ENCODE peak calls at places on chromosomes 16 and 17, in nine cellular contexts. L is neural crest cell, F is fibroblast of pulmonary artery, S is left ventricle myocardium inferior, V is lung, T is cardiac fibroblast, U is suprapubic skin, C is RWPE1, G is H9. W is an unnamed sample.

GRCh38 chr17:77317091-77317519 is 176.3 kb downstream of the SEC14L1 start:
- DNase-seq in L (no peak), F (no peak), S (no peak), V (no peak), T (no peak), U (no peak), C (no peak), G (no peak), W (no peak)

GRCh38 chr16:3074860-3075545 is 9.6 kb downstream of the IL32 start:
- DNase-seq in L (no peak), F (no peak), S (no peak), V (no peak), T (no peak), U (no peak), C (no peak), G (no peak), W (peak; percentile 65)

GRCh38 chr17:8314797-8315739 is 5.0 kb downstream of the ARHGEF15 start:
- DNase-seq in L (no peak), F (no peak), S (no peak), V (no peak), T (no peak), U (no peak), C (no peak), G (no peak), W (no peak)

GRCh38 chr17:74268052-74268451 is 6.0 kb upstream of the DNAI2 start:
- DNase-seq in L (no peak), F (no peak), S (no peak), V (peak; percentile 63), T (no peak), U (no peak), C (no peak), G (no peak), W (no peak)

GRCh38 chr16:84497418-84497817 is 7.0 kb downstream of the MEAK7 start:
- DNase-seq in L (no peak), F (no peak), S (no peak), V (no peak), T (no peak), U (no peak), C (no peak), G (peak; percentile 6), W (no peak)

GRCh38 chr17:72005332-72006163 is 115.3 kb upstream of the SOX9 start:
- DNase-seq in L (no peak), F (no peak), S (no peak), V (no peak), T (no peak), U (no peak), C (no peak), G (no peak), W (no peak)

GRCh38 chr16:78768723-78769122 is 669.3 kb downstream of the WWOX start:
- DNase-seq in L (no peak), F (no peak), S (no peak), V (no peak), T (no peak), U (no peak), C (no peak), G (no peak), W (no peak)

GRCh38 chr16:1181715-1182671 is 29.1 kb downstream of the CACNA1H start:
- DNase-seq in L (no peak), F (peak; percentile 77), S (peak; percentile 65), V (peak; percentile 71), T (peak; percentile 87), U (no peak), C (peak; percentile 23), G (no peak), W (no peak)

GRCh38 chr16:86626284-86626683 is 47.9 kb downstream of the FOXL1 start:
- DNase-seq in L (no peak), F (no peak), S (no peak), V (no peak), T (no peak), U (no peak), C (no peak), G (no peak), W (no peak)

GRCh38 chr16:86626966-86627365 is 48.6 kb downstream of the FOXL1 start:
- DNase-seq in L (no peak), F (no peak), S (no peak), V (no peak), T (no peak), U (no peak), C (no peak), G (no peak), W (no peak)

GRCh38 chr16:86625821-86626220 is 47.5 kb downstream of the FOXL1 start:
- DNase-seq in L (no peak), F (no peak), S (no peak), V (no peak), T (no peak), U (no peak), C (no peak), G (no peak), W (no peak)

GRCh38 chr16:86622700-86623615 is 44.6 kb downstream of the FOXL1 start:
- DNase-seq in L (no peak), F (no peak), S (no peak), V (no peak), T (no peak), U (no peak), C (no peak), G (no peak), W (no peak)

DNA sequence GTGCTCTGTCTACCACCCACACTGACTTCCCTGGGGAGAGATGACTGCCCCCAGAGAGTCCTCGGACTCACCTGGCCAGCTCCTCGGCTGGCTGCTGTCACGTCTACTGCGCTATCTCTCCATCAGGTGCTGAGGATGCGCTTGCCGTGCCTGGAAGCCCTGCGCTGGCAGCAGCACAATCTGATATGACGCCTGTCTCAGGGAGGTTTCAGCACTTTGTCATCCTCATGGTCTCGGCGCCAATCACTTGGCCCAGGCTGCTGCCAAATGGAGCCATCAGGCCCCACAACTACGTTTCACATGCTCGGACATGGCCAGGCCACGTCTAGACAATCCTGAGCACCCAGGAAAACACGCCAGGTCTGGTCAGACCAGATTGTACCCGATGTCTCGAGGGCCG is 46.7 kb downstream of the FOXL1 start:
- DNase-seq in L (no peak), F (no peak), S (no peak), V (no peak), T (no peak), U (no peak), C (peak; percentile 19), G (no peak), W (no peak)
- TF ChIP-seq CTCF in L (no peak), F (no peak), S (no peak), V (no peak), T (no peak), U (no peak), C (no peak), G (no peak), W (no peak)

GRCh38 chr17:13311301-13311700 is 290.4 kb downstream of the HS3ST3A1 start:
- DNase-seq in L (no peak), F (peak; percentile 12), S (no peak), V (no peak), T (peak; percentile 68), U (no peak), C (no peak), G (no peak), W (no peak)

GRCh38 chr17:13310858-13311257 is 290.9 kb downstream of the HS3ST3A1 start:
- DNase-seq in L (no peak), F (no peak), S (no peak), V (no peak), T (no peak), U (no peak), C (no peak), G (no peak), W (no peak)

GRCh38 chr17:13302983-13303382 is 285.2 kb upstream of the ELAC2 start:
- DNase-seq in L (no peak), F (no peak), S (no peak), V (no peak), T (no peak), U (no peak), C (no peak), G (no peak), W (no peak)

GRCh38 chr17:13306310-13306962 is 288.6 kb upstream of the ELAC2 start:
- DNase-seq in L (peak; percentile 41), F (peak; percentile 86), S (no peak), V (no peak), T (peak; percentile 78), U (no peak), C (peak; percentile 70), G (peak; percentile 58), W (no peak)
- TF ChIP-seq CTCF in L (peak; percentile 60), F (peak; percentile 54), S (peak; percentile 63), V (no peak), T (peak; percentile 64), U (no peak), C (no peak), G (peak; percentile 82), W (no peak)

GRCh38 chr16:82758406-82758805 is 131.6 kb downstream of the CDH13 start:
- DNase-seq in L (no peak), F (no peak), S (no peak), V (no peak), T (no peak), U (no peak), C (no peak), G (no peak), W (no peak)

GRCh38 chr16:82754716-82755513 is 128.1 kb downstream of the CDH13 start:
- DNase-seq in L (no peak), F (no peak), S (no peak), V (no peak), T (no peak), U (no peak), C (no peak), G (no peak), W (no peak)

GRCh38 chr16:82753821-82754220 is 127.1 kb downstream of the CDH13 start:
- DNase-seq in L (no peak), F (no peak), S (no peak), V (no peak), T (no peak), U (no peak), C (no peak), G (no peak), W (no peak)

GRCh38 chr16:82756283-82756599 is 129.5 kb downstream of the CDH13 start:
- DNase-seq in L (no peak), F (peak; percentile 36), S (no peak), V (no peak), T (peak; percentile 57), U (no peak), C (no peak), G (no peak), W (no peak)

DNA sequence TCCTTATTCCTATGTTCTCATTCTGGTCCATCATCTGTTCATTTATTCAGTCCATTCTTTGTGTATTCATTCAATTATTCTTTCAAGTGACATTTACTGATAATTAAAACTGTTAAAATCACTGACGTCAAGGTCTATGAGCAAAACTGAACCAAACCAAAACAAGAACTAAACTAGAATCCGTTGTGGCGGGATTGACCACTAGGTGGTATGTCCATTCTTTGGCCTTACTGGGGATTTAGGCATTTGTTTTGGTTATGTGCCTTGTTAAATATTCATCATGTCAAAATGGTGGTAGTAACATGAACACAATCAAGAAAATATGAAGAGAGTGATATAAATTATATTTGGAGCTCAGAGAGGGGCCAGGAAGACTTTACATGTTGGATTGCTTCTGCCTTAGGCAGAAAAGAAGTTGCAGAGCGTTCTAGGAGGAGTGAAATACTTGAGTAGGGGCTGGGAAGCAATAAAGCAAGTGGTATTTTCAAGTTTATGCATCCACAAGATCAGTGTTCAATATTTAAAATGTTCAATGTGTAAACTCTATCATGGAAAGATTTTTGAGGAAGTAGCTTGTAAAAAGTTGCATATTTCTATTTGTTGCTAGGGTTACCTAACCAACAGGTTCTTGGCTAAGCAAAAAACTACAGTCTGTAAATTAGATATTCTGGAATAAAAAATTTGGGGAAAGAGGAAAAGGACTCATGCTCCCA is 129.0 kb downstream of the CDH13 start:
- DNase-seq in L (no peak), F (peak; percentile 33), S (no peak), V (no peak), T (peak; percentile 21), U (no peak), C (no peak), G (no peak), W (no peak)
- TF ChIP-seq CTCF in L (peak; percentile 46), F (peak; percentile 30), S (no peak), V (no peak), T (peak; percentile 17), U (no peak), C (no peak), G (peak; percentile 69), W (no peak)

DNA sequence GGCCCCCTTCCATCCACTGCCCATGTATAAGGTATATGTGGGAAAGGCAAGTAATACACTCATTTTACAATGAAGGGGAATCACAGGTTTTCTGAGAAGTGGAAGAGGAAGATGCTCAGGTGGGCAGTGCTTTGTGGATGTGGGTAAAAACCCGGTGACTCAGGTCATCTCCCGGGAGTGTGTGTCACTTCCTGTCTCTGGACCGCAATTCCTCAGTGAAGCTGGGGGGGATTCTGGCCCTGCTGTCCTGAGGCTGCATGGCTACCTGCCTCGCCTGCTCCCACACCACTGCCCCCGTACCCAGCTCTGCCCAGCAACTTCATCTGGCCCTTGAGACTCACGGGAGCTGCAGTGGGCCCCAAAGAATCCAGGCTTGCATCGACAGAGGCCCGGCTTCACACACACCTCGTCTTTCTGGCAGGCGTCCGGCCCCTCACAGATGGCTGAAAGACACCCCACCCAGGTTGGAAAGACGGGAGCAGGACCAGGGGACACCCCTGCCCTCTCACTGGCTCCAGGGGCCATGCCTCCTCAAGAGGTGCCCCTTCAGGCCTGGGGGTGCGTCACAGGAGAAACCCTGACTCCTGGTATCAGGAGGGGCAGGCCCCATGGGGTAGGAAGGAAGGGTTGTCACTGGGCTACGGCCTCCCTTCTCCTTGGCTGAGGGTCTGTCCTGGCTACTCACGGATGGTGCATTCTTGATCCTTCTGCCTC is 882 bp downstream of the SCARF1 start:
- DNase-seq in L (no peak), F (peak; percentile 26), S (no peak), V (no peak), T (no peak), U (no peak), C (peak; percentile 55), G (no peak), W (peak; percentile 75)
- TF ChIP-seq CTCF in L (no peak), F (no peak), S (no peak), V (no peak), T (no peak), U (no peak), C (no peak), G (no peak), W (no peak)